ENCODE peak calls at places on chromosomes 6 and 20, in eight cellular contexts. S is neural crest cell, T is DND-41, Q is body of pancreas, I is GM23338, Y is heart left ventricle, N is tibial nerve, H is ascending aorta. E is an unnamed sample.

GRCh38 chr6:82144852-82145332 is 102.7 kb downstream of the IBTK start:
- DNase-seq in Y (no peak), S (no peak), T (no peak), N (peak), I (peak), H (peak), Q (peak), E (no peak)

GRCh38 chr6:21085643-21086042 is 507.9 kb upstream of the SOX4 start:
- DNase-seq in Q (no peak), S (no peak), Y (no peak), T (no peak), H (no peak), N (no peak), I (no peak), E (no peak)

GRCh38 chr6:56145616-56146015 is 101.8 kb downstream of the COL21A1 start:
- DNase-seq in S (no peak), T (no peak), Q (no peak), Y (no peak), I (no peak), N (no peak), H (no peak), E (no peak)

GRCh38 chr20:51628533-51629398 is 86.2 kb upstream of the NFATC2 start:
- DNase-seq in S (no peak), Q (no peak), Y (no peak), N (no peak), T (no peak), H (no peak), I (no peak), E (peak)

GRCh38 chr6:143689852-143690251 is 12.1 kb downstream of the PHACTR2 start:
- DNase-seq in I (peak), Y (no peak), Q (no peak), T (no peak), N (no peak), H (no peak), S (no peak), E (no peak)

GRCh38 chr6:54717849-54718455 is 128.6 kb upstream of the FAM83B start:
- DNase-seq in N (peak), Y (no peak), H (peak), T (peak), I (peak), Q (peak), S (peak), E (peak)

GRCh38 chr6:134000443-134000842 is 47.4 kb downstream of the TBPL1 start:
- DNase-seq in Y (no peak), S (no peak), I (no peak), Q (no peak), H (no peak), T (no peak), N (no peak), E (no peak)

GRCh38 chr20:51864967-51865366 is 62.6 kb upstream of the SALL4 start:
- DNase-seq in H (no peak), Y (no peak), I (peak), N (no peak), Q (no peak), T (no peak), S (no peak), E (no peak)

GRCh38 chr6:88513920-88514319 is 347.8 kb upstream of the CNR1 start:
- DNase-seq in H (no peak), T (no peak), Q (no peak), I (no peak), N (no peak), S (no peak), Y (no peak), E (no peak)
- TF ChIP-seq CTCF in H (no peak), T (no peak), Q (no peak), I (no peak), N (no peak), S (no peak), Y (no peak), E (no peak)

DNA sequence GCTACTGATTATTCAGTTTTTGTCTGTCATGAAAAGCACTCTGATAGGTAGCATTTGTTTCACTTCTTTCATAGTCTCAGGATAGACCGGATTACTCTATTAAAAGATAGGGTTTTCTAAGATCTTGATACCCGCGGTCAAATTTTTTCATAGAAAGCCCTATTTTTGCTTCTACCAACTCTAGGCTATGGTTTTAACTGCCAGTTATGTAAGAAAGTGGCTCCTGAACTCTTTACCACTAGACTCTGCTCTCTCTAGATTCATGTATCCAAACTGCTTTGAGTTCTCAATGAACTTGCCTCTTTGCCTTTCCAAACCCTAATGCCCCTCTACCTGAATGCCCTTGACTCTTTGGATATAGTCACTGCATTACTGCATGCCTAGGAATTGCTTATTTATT is 70.3 kb downstream of the HIVEP1 start:
- DNase-seq in Y (no peak), N (no peak), I (no peak), Q (no peak), S (no peak), T (no peak), H (no peak), E (no peak)
- TF ChIP-seq CTCF in Y (no peak), N (no peak), I (no peak), Q (no peak), S (no peak), T (no peak), H (no peak), E (no peak)

DNA sequence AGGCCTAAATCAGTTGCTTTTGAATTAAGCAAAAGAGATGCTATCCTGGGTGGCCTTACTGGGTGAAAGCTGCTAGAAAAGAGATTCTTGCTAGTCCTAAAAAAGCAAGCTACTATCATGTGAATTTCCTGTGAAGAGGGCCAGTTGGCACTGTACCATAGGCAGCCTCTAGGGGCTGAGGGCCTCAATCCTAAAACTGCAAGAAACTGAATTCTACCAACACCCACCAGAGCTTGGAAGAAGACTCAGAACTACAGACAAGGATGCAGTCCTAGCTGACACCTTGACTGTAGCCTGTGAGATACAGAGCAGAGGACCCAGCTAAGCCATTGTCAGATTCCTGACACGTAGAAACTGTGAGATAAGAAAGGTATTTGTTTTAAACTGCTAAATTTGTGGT is 24.5 kb downstream of the CLIC5 start:
- DNase-seq in Y (no peak), Q (no peak), T (no peak), I (peak), S (no peak), H (no peak), N (no peak), E (no peak)
- TF ChIP-seq CTCF in Y (no peak), Q (no peak), T (peak), I (peak), S (peak), H (no peak), N (no peak), E (no peak)

GRCh38 chr6:137919512-137919823 is 52.4 kb downstream of the TNFAIP3 start:
- DNase-seq in H (no peak), Q (no peak), S (no peak), N (no peak), Y (no peak), T (no peak), I (no peak), E (no peak)

GRCh38 chr6:137923866-137924616 is 57.0 kb downstream of the TNFAIP3 start:
- DNase-seq in Y (no peak), T (no peak), N (no peak), H (no peak), Q (no peak), I (no peak), S (no peak), E (no peak)

GRCh38 chr6:137920331-137920730 is 53.3 kb downstream of the TNFAIP3 start:
- DNase-seq in T (no peak), N (no peak), Y (no peak), H (no peak), I (no peak), S (no peak), Q (no peak), E (no peak)

GRCh38 chr6:137919837-137920304 is 52.8 kb downstream of the TNFAIP3 start:
- DNase-seq in H (no peak), I (no peak), Y (no peak), S (no peak), N (no peak), T (no peak), Q (no peak), E (no peak)

DNA sequence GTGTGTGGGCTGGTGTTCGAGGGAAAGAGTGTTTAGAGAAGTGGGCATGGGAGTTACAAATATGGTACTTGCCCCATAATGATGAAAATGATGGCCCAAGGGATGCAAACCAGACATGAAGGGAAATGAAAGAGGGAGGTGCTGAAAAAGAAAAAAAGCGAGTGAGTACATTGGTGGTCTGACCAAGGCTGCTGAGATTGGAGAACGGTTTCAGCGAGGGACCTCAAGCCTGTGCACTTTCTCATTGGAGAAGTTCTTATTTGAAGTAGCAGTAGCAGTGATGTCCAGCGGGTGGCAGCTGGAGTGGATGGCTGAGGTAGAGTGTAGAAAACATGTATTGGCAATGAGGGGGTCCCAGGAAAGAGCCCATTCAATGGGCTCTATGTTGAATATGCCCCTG is 54.8 kb downstream of the TNFAIP3 start:
- DNase-seq in T (no peak), H (no peak), Y (no peak), S (no peak), N (no peak), I (peak), Q (no peak), E (peak)
- TF ChIP-seq CTCF in T (peak), H (no peak), Y (no peak), S (no peak), N (peak), I (peak), Q (no peak), E (peak)

DNA sequence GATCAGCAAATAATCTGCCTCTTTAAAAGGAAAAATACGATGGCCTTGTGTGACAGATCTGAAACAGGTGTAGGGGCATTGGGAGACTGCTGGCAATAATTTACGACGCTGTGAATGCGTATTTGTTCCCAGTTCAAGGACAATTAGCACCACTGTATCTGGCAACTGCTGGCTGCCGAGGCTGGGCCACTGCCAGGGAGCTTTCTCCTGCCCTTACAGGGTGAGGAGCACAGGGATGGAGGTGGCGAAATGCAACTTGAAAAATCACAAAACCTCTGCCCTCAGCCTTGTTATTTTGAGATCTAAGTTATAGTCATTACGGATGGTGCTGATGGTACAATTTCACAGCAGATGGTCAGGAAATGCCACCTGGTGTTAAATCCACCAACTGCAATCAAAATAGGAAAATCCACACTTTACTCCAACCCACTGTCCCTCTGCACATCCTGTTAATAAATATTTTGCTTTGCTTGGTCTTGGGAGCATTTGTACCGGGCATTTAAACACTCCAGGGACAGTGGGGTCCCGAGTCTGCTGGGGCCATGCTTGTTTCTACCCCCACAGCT is 6.4 kb downstream of the MYLK4 start:
- DNase-seq in S (no peak), T (no peak), Q (peak), I (no peak), Y (peak), H (no peak), N (no peak), E (no peak)
- TF ChIP-seq CTCF in S (peak), T (peak), Q (peak), I (peak), Y (no peak), H (peak), N (no peak), E (no peak)

GRCh38 chr6:129621252-129621651 is 88.7 kb downstream of the ARHGAP18 start:
- DNase-seq in Y (no peak), S (no peak), Q (peak), H (no peak), I (no peak), N (no peak), T (peak), E (peak)
- TF ChIP-seq CTCF in Y (peak), S (peak), Q (no peak), H (no peak), I (peak), N (no peak), T (peak), E (peak)

GRCh38 chr6:25138697-25139051 is 140.5 kb upstream of the CARMIL1 start:
- DNase-seq in I (no peak), T (no peak), Q (no peak), Y (no peak), S (no peak), N (no peak), H (no peak), E (no peak)

GRCh38 chr6:25142506-25142905 is 136.7 kb upstream of the CARMIL1 start:
- DNase-seq in Y (no peak), S (no peak), T (no peak), Q (no peak), H (no peak), N (no peak), I (no peak), E (no peak)

GRCh38 chr6:25136879-25137278 is 142.3 kb upstream of the CARMIL1 start:
- DNase-seq in I (no peak), S (no peak), Q (peak), N (peak), T (no peak), Y (no peak), H (no peak), E (peak)

GRCh38 chr6:25137497-25137896 is 141.7 kb upstream of the CARMIL1 start:
- DNase-seq in T (no peak), I (no peak), Y (no peak), Q (no peak), N (no peak), H (no peak), S (no peak), E (peak)

GRCh38 chr6:25138024-25138696 is 141.0 kb upstream of the CARMIL1 start:
- DNase-seq in Q (peak), T (peak), I (no peak), S (no peak), Y (no peak), N (peak), H (peak), E (peak)
- TF ChIP-seq CTCF in Q (no peak), T (peak), I (no peak), S (no peak), Y (no peak), N (peak), H (no peak), E (peak)

DNA sequence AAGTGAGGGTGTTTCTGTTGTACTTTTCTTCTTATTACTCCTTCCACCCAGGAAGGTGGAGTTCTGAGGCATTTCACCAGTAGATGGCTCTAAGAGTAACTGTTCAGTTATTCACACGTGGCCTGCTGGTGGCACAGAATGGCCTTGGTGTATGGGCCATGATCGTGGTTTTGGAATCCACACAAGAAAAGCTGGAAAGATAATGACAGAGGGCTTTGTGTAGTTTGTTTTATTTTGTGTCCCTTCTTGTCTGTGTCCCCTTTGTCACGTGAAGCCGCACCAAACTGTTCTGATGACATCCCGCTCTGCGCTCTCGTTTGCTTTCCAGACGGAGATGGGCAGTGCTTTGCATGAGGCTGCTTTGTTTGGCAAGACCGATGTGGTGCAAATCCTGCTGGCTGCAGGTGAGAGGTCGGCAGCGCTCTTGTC is 93.4 kb downstream of the ANKS1A start:
- DNase-seq in N (no peak), Y (no peak), Q (peak), T (no peak), S (no peak), H (no peak), I (no peak), E (no peak)
- TF ChIP-seq CTCF in N (no peak), Y (no peak), Q (no peak), T (peak), S (peak), H (peak), I (peak), E (no peak)

GRCh38 chr20:57498425-57499400 is 26.2 kb downstream of the CTCFL start:
- DNase-seq in Y (no peak), H (no peak), I (peak), S (no peak), Q (no peak), T (peak), N (no peak), E (peak)
- TF ChIP-seq CTCF in Y (no peak), H (peak), I (peak), S (peak), Q (no peak), T (peak), N (no peak), E (peak)

E was measured in activated CD8-positive, alpha-beta T cell treated with anti-CD3 and anti-CD28 coated beads for 36 hours.